ENCODE peak calls at places on chromosomes 3 and 15, in five cellular contexts. One of them, this sample, is unnamed.

GRCh38 chr3:66490214-66490613 is 10.6 kb downstream of the LRIG1 start:
- DNase-seq in stimulated activated CD4-positive, alpha-beta T cell treated with anti-CD3 and anti-CD28 coated beads, Interleukin-4, amount 100 ng/mL, for 24 hours: no peak
- DNase-seq in islet precursor cell: no peak
- DNase-seq in hippocampal formation: no peak
- DNase-seq in foreskin fibroblast: no peak
- DNase-seq in this sample: no peak

GRCh38 chr3:139128803-139129202 is 84.1 kb upstream of the PRR23C start:
- DNase-seq in stimulated activated CD4-positive, alpha-beta T cell treated with anti-CD3 and anti-CD28 coated beads, Interleukin-4, amount 100 ng/mL, for 24 hours: no peak
- DNase-seq in islet precursor cell: peak
- DNase-seq in hippocampal formation: no peak
- DNase-seq in foreskin fibroblast: peak
- DNase-seq in this sample: peak

GRCh38 chr3:142889263-142890014 is 556 bp upstream of the PCOLCE2 start:
- DNase-seq in islet precursor cell: no peak
- DNase-seq in stimulated activated CD4-positive, alpha-beta T cell treated with anti-CD3 and anti-CD28 coated beads, Interleukin-4, amount 100 ng/mL, for 24 hours: no peak
- DNase-seq in foreskin fibroblast: no peak
- DNase-seq in hippocampal formation: no peak
- DNase-seq in this sample: no peak

GRCh38 chr15:50676799-50677483 is 9.7 kb downstream of the TRPM7 start:
- DNase-seq in stimulated activated CD4-positive, alpha-beta T cell treated with anti-CD3 and anti-CD28 coated beads, Interleukin-4, amount 100 ng/mL, for 24 hours: no peak
- DNase-seq in islet precursor cell: peak
- DNase-seq in hippocampal formation: no peak
- DNase-seq in foreskin fibroblast: peak
- DNase-seq in this sample: peak

GRCh38 chr3:53764376-53764775 is 81.8 kb downstream of the CHDH start:
- DNase-seq in islet precursor cell: no peak
- DNase-seq in foreskin fibroblast: no peak
- DNase-seq in stimulated activated CD4-positive, alpha-beta T cell treated with anti-CD3 and anti-CD28 coated beads, Interleukin-4, amount 100 ng/mL, for 24 hours: no peak
- DNase-seq in hippocampal formation: no peak
- DNase-seq in this sample: no peak

GRCh38 chr3:126442099-126442848 is 33.4 kb downstream of the ZXDC start:
- DNase-seq in stimulated activated CD4-positive, alpha-beta T cell treated with anti-CD3 and anti-CD28 coated beads, Interleukin-4, amount 100 ng/mL, for 24 hours: no peak
- DNase-seq in hippocampal formation: no peak
- DNase-seq in islet precursor cell: no peak
- DNase-seq in foreskin fibroblast: no peak
- DNase-seq in this sample: no peak

GRCh38 chr3:160695003-160695402 is 18.0 kb downstream of the ARL14 start:
- DNase-seq in hippocampal formation: no peak
- DNase-seq in foreskin fibroblast: no peak
- DNase-seq in stimulated activated CD4-positive, alpha-beta T cell treated with anti-CD3 and anti-CD28 coated beads, Interleukin-4, amount 100 ng/mL, for 24 hours: no peak
- DNase-seq in islet precursor cell: no peak
- DNase-seq in this sample: no peak

GRCh38 chr15:75809986-75810750 is 33.1 kb upstream of the UBE2Q2 start:
- DNase-seq in foreskin fibroblast: no peak
- DNase-seq in islet precursor cell: peak
- DNase-seq in stimulated activated CD4-positive, alpha-beta T cell treated with anti-CD3 and anti-CD28 coated beads, Interleukin-4, amount 100 ng/mL, for 24 hours: no peak
- DNase-seq in hippocampal formation: no peak
- DNase-seq in this sample: peak

GRCh38 chr3:71551286-71551919 is 32.1 kb downstream of the FOXP1 start:
- DNase-seq in hippocampal formation: no peak
- DNase-seq in foreskin fibroblast: peak
- DNase-seq in islet precursor cell: no peak
- DNase-seq in stimulated activated CD4-positive, alpha-beta T cell treated with anti-CD3 and anti-CD28 coated beads, Interleukin-4, amount 100 ng/mL, for 24 hours: no peak
- DNase-seq in this sample: peak

GRCh38 chr15:91465696-91466095 is 365.6 kb downstream of the SV2B start:
- DNase-seq in foreskin fibroblast: no peak
- DNase-seq in islet precursor cell: no peak
- DNase-seq in hippocampal formation: no peak
- DNase-seq in stimulated activated CD4-positive, alpha-beta T cell treated with anti-CD3 and anti-CD28 coated beads, Interleukin-4, amount 100 ng/mL, for 24 hours: no peak
- DNase-seq in this sample: no peak

GRCh38 chr3:171966533-171967136 is 72.7 kb upstream of the FNDC3B start:
- DNase-seq in stimulated activated CD4-positive, alpha-beta T cell treated with anti-CD3 and anti-CD28 coated beads, Interleukin-4, amount 100 ng/mL, for 24 hours: no peak
- DNase-seq in foreskin fibroblast: no peak
- DNase-seq in islet precursor cell: no peak
- DNase-seq in hippocampal formation: no peak
- DNase-seq in this sample: no peak

GRCh38 chr3:193744822-193745684 is 152.0 kb downstream of the OPA1 start:
- DNase-seq in islet precursor cell: peak
- DNase-seq in stimulated activated CD4-positive, alpha-beta T cell treated with anti-CD3 and anti-CD28 coated beads, Interleukin-4, amount 100 ng/mL, for 24 hours: no peak
- DNase-seq in foreskin fibroblast: peak
- DNase-seq in hippocampal formation: no peak
- DNase-seq in this sample: no peak

GRCh38 chr3:157700405-157700804 is 197.2 kb upstream of the VEPH1 start:
- DNase-seq in hippocampal formation: no peak
- DNase-seq in foreskin fibroblast: no peak
- DNase-seq in stimulated activated CD4-positive, alpha-beta T cell treated with anti-CD3 and anti-CD28 coated beads, Interleukin-4, amount 100 ng/mL, for 24 hours: no peak
- DNase-seq in islet precursor cell: no peak
- DNase-seq in this sample: peak

GRCh38 chr3:72323794-72324193 is 524.5 kb downstream of the SHQ1 start:
- DNase-seq in stimulated activated CD4-positive, alpha-beta T cell treated with anti-CD3 and anti-CD28 coated beads, Interleukin-4, amount 100 ng/mL, for 24 hours: no peak
- DNase-seq in islet precursor cell: no peak
- DNase-seq in foreskin fibroblast: no peak
- DNase-seq in hippocampal formation: peak
- DNase-seq in this sample: no peak

GRCh38 chr3:152202976-152203626 is 65.6 kb upstream of the MBNL1 start:
- DNase-seq in stimulated activated CD4-positive, alpha-beta T cell treated with anti-CD3 and anti-CD28 coated beads, Interleukin-4, amount 100 ng/mL, for 24 hours: no peak
- DNase-seq in foreskin fibroblast: no peak
- DNase-seq in hippocampal formation: no peak
- DNase-seq in islet precursor cell: no peak
- DNase-seq in this sample: no peak

GRCh38 chr3:16059081-16059537 is 115.4 kb upstream of the GALNT15 start:
- DNase-seq in foreskin fibroblast: no peak
- DNase-seq in hippocampal formation: no peak
- DNase-seq in islet precursor cell: no peak
- DNase-seq in stimulated activated CD4-positive, alpha-beta T cell treated with anti-CD3 and anti-CD28 coated beads, Interleukin-4, amount 100 ng/mL, for 24 hours: no peak
- DNase-seq in this sample: peak

GRCh38 chr3:83649692-83650091 is 1309.1 kb upstream of the CADM2 start:
- DNase-seq in islet precursor cell: no peak
- DNase-seq in stimulated activated CD4-positive, alpha-beta T cell treated with anti-CD3 and anti-CD28 coated beads, Interleukin-4, amount 100 ng/mL, for 24 hours: no peak
- DNase-seq in hippocampal formation: no peak
- DNase-seq in foreskin fibroblast: no peak
- DNase-seq in this sample: no peak

GRCh38 chr15:40508216-40508615 is 37.4 kb downstream of the CHST14 start:
- DNase-seq in stimulated activated CD4-positive, alpha-beta T cell treated with anti-CD3 and anti-CD28 coated beads, Interleukin-4, amount 100 ng/mL, for 24 hours: no peak
- DNase-seq in foreskin fibroblast: no peak
- DNase-seq in hippocampal formation: no peak
- DNase-seq in islet precursor cell: no peak
- DNase-seq in this sample: no peak

GRCh38 chr3:195918176-195918575 is 9.8 kb upstream of the TNK2 start:
- DNase-seq in stimulated activated CD4-positive, alpha-beta T cell treated with anti-CD3 and anti-CD28 coated beads, Interleukin-4, amount 100 ng/mL, for 24 hours: no peak
- DNase-seq in foreskin fibroblast: no peak
- DNase-seq in hippocampal formation: no peak
- DNase-seq in islet precursor cell: peak
- DNase-seq in this sample: no peak

This sample was measured in LHCN-M2.